ENCODE peak calls at places on chromosomes 16 and 17, in seven cellular contexts. One of them, this sample, is unnamed.

GRCh38 chr17:73342057-73342522 is 30.3 kb upstream of the CDC42EP4 start:
- DNase-seq in colonic mucosa: peak
- DNase-seq in thoracic aorta: peak
- DNase-seq in neural progenitor cell: peak
- DNase-seq in GM13977: no peak
- DNase-seq in heart left ventricle: peak
- DNase-seq in MCF 10A: peak
- DNase-seq in this sample: no peak

GRCh38 chr16:11156401-11156800 is 99.6 kb downstream of the SOCS1 start:
- DNase-seq in thoracic aorta: no peak
- DNase-seq in heart left ventricle: no peak
- DNase-seq in neural progenitor cell: no peak
- DNase-seq in MCF 10A: no peak
- DNase-seq in colonic mucosa: no peak
- DNase-seq in GM13977: no peak
- DNase-seq in this sample: no peak

GRCh38 chr17:42405963-42406495 is 17.0 kb downstream of the CAVIN1 start:
- DNase-seq in heart left ventricle: peak
- DNase-seq in thoracic aorta: no peak
- DNase-seq in MCF 10A: peak
- DNase-seq in GM13977: peak
- DNase-seq in colonic mucosa: peak
- DNase-seq in neural progenitor cell: peak
- DNase-seq in this sample: peak

GRCh38 chr16:4700380-4700996 is 7.1 kb downstream of the NUDT16L1 start:
- DNase-seq in GM13977: no peak
- DNase-seq in MCF 10A: no peak
- DNase-seq in thoracic aorta: no peak
- DNase-seq in neural progenitor cell: no peak
- DNase-seq in colonic mucosa: no peak
- DNase-seq in heart left ventricle: no peak
- DNase-seq in this sample: peak

GRCh38 chr16:67181346-67181745 is 2.4 kb downstream of the MATCAP1 start:
- DNase-seq in colonic mucosa: no peak
- DNase-seq in heart left ventricle: no peak
- DNase-seq in GM13977: no peak
- DNase-seq in thoracic aorta: no peak
- DNase-seq in neural progenitor cell: no peak
- DNase-seq in MCF 10A: peak
- DNase-seq in this sample: no peak

GRCh38 chr17:34598161-34598776 is 18.9 kb downstream of the TMEM132E start:
- DNase-seq in neural progenitor cell: peak
- DNase-seq in thoracic aorta: no peak
- DNase-seq in MCF 10A: no peak
- DNase-seq in GM13977: no peak
- DNase-seq in colonic mucosa: no peak
- DNase-seq in heart left ventricle: no peak
- DNase-seq in this sample: no peak

GRCh38 chr17:60102632-60103047 is 23.9 kb upstream of the HEATR6 start:
- DNase-seq in colonic mucosa: peak
- DNase-seq in thoracic aorta: no peak
- DNase-seq in heart left ventricle: peak
- DNase-seq in GM13977: peak
- DNase-seq in neural progenitor cell: no peak
- DNase-seq in MCF 10A: no peak
- DNase-seq in this sample: peak

GRCh38 chr16:89383095-89384003 is 107.0 kb downstream of the ANKRD11 start:
- DNase-seq in thoracic aorta: no peak
- DNase-seq in MCF 10A: peak
- DNase-seq in heart left ventricle: peak
- DNase-seq in colonic mucosa: peak
- DNase-seq in GM13977: peak
- DNase-seq in neural progenitor cell: peak
- DNase-seq in this sample: peak

GRCh38 chr16:46857261-46857962 is 26.4 kb upstream of the C16orf87 start:
- DNase-seq in neural progenitor cell: peak
- DNase-seq in heart left ventricle: no peak
- DNase-seq in MCF 10A: peak
- DNase-seq in thoracic aorta: no peak
- DNase-seq in colonic mucosa: peak
- DNase-seq in GM13977: no peak
- DNase-seq in this sample: peak

GRCh38 chr17:46194393-46195216 is 1.4 kb upstream of the KANSL1 start:
- DNase-seq in heart left ventricle: no peak
- DNase-seq in thoracic aorta: no peak
- DNase-seq in neural progenitor cell: peak
- DNase-seq in GM13977: peak
- DNase-seq in MCF 10A: peak
- DNase-seq in colonic mucosa: peak
- DNase-seq in this sample: peak

GRCh38 chr16:2398520-2398919 is 30.7 kb upstream of the CCNF start:
- DNase-seq in MCF 10A: no peak
- DNase-seq in neural progenitor cell: no peak
- DNase-seq in colonic mucosa: no peak
- DNase-seq in heart left ventricle: no peak
- DNase-seq in GM13977: no peak
- DNase-seq in thoracic aorta: no peak
- DNase-seq in this sample: no peak

GRCh38 chr16:14007460-14007859 is 63.7 kb upstream of the MRTFB start:
- DNase-seq in thoracic aorta: no peak
- DNase-seq in neural progenitor cell: no peak
- DNase-seq in MCF 10A: peak
- DNase-seq in colonic mucosa: no peak
- DNase-seq in GM13977: no peak
- DNase-seq in heart left ventricle: no peak
- DNase-seq in this sample: no peak

GRCh38 chr16:87653234-87653633 is 50.9 kb downstream of the JPH3 start:
- DNase-seq in MCF 10A: no peak
- DNase-seq in GM13977: no peak
- DNase-seq in neural progenitor cell: no peak
- DNase-seq in colonic mucosa: no peak
- DNase-seq in thoracic aorta: no peak
- DNase-seq in heart left ventricle: no peak
- DNase-seq in this sample: peak

GRCh38 chr16:74841469-74841868 is 66.8 kb upstream of the FA2H start:
- DNase-seq in colonic mucosa: no peak
- DNase-seq in heart left ventricle: no peak
- DNase-seq in GM13977: no peak
- DNase-seq in thoracic aorta: no peak
- DNase-seq in neural progenitor cell: no peak
- DNase-seq in MCF 10A: no peak
- DNase-seq in this sample: no peak

GRCh38 chr16:79769320-79770243 is 169.0 kb upstream of the MAF start:
- DNase-seq in colonic mucosa: no peak
- DNase-seq in GM13977: no peak
- DNase-seq in thoracic aorta: no peak
- DNase-seq in neural progenitor cell: no peak
- DNase-seq in MCF 10A: no peak
- DNase-seq in heart left ventricle: no peak
- DNase-seq in this sample: no peak

GRCh38 chr16:79764415-79765149 is 164.0 kb upstream of the MAF start:
- DNase-seq in MCF 10A: no peak
- DNase-seq in colonic mucosa: no peak
- DNase-seq in heart left ventricle: no peak
- DNase-seq in GM13977: no peak
- DNase-seq in neural progenitor cell: no peak
- DNase-seq in thoracic aorta: no peak
- DNase-seq in this sample: no peak

GRCh38 chr16:79770244-79771064 is 169.9 kb upstream of the MAF start:
- DNase-seq in heart left ventricle: peak
- DNase-seq in MCF 10A: peak
- DNase-seq in GM13977: peak
- DNase-seq in neural progenitor cell: peak
- DNase-seq in thoracic aorta: peak
- DNase-seq in colonic mucosa: peak
- DNase-seq in this sample: peak

GRCh38 chr16:79768594-79768993 is 168.1 kb upstream of the MAF start:
- DNase-seq in thoracic aorta: no peak
- DNase-seq in GM13977: no peak
- DNase-seq in neural progenitor cell: peak
- DNase-seq in MCF 10A: no peak
- DNase-seq in heart left ventricle: no peak
- DNase-seq in colonic mucosa: peak
- DNase-seq in this sample: no peak

GRCh38 chr16:79767597-79768280 is 167.2 kb upstream of the MAF start:
- DNase-seq in MCF 10A: no peak
- DNase-seq in colonic mucosa: peak
- DNase-seq in heart left ventricle: no peak
- DNase-seq in neural progenitor cell: peak
- DNase-seq in GM13977: no peak
- DNase-seq in thoracic aorta: no peak
- DNase-seq in this sample: no peak
- TF ChIP-seq CTCF in MCF 10A: no peak
- TF ChIP-seq CTCF in colonic mucosa: peak
- TF ChIP-seq CTCF in heart left ventricle: peak
- TF ChIP-seq CTCF in neural progenitor cell: peak
- TF ChIP-seq CTCF in GM13977: peak
- TF ChIP-seq CTCF in thoracic aorta: no peak
- TF ChIP-seq CTCF in this sample: no peak

GRCh38 chr17:2222901-2223616 is 80.5 kb downstream of the SMG6 start:
- DNase-seq in GM13977: peak
- DNase-seq in neural progenitor cell: peak
- DNase-seq in MCF 10A: no peak
- DNase-seq in colonic mucosa: peak
- DNase-seq in heart left ventricle: peak
- DNase-seq in thoracic aorta: no peak
- DNase-seq in this sample: peak
- TF ChIP-seq CTCF in GM13977: no peak
- TF ChIP-seq CTCF in neural progenitor cell: no peak
- TF ChIP-seq CTCF in MCF 10A: no peak
- TF ChIP-seq CTCF in colonic mucosa: no peak
- TF ChIP-seq CTCF in heart left ventricle: no peak
- TF ChIP-seq CTCF in thoracic aorta: no peak
- TF ChIP-seq CTCF in this sample: no peak

DNA sequence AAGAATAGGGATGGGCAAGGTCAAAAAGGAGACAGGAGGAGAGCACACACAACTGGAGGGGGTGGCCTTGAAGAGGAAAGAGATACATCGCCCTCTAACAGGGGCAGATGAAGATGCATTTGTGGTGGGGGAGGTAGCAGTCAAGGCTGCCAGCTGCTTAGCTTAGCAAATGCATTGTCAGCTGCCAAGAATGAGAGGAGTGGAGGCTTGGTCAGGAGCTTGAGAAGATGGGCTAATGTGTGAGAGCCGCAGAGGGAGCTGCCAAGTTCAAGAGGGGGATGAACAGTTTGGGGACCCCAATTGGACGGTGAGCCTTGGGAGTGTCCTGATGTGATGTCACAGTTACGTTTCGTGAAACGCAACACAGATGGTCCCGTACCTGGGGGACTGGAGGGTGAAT is 28.9 kb upstream of the GNA13 start:
- DNase-seq in MCF 10A: no peak
- DNase-seq in thoracic aorta: no peak
- DNase-seq in neural progenitor cell: no peak
- DNase-seq in GM13977: no peak
- DNase-seq in colonic mucosa: no peak
- DNase-seq in heart left ventricle: no peak
- DNase-seq in this sample: no peak
- TF ChIP-seq CTCF in MCF 10A: no peak
- TF ChIP-seq CTCF in thoracic aorta: no peak
- TF ChIP-seq CTCF in neural progenitor cell: no peak
- TF ChIP-seq CTCF in GM13977: no peak
- TF ChIP-seq CTCF in colonic mucosa: no peak
- TF ChIP-seq CTCF in heart left ventricle: no peak
- TF ChIP-seq CTCF in this sample: no peak

DNA sequence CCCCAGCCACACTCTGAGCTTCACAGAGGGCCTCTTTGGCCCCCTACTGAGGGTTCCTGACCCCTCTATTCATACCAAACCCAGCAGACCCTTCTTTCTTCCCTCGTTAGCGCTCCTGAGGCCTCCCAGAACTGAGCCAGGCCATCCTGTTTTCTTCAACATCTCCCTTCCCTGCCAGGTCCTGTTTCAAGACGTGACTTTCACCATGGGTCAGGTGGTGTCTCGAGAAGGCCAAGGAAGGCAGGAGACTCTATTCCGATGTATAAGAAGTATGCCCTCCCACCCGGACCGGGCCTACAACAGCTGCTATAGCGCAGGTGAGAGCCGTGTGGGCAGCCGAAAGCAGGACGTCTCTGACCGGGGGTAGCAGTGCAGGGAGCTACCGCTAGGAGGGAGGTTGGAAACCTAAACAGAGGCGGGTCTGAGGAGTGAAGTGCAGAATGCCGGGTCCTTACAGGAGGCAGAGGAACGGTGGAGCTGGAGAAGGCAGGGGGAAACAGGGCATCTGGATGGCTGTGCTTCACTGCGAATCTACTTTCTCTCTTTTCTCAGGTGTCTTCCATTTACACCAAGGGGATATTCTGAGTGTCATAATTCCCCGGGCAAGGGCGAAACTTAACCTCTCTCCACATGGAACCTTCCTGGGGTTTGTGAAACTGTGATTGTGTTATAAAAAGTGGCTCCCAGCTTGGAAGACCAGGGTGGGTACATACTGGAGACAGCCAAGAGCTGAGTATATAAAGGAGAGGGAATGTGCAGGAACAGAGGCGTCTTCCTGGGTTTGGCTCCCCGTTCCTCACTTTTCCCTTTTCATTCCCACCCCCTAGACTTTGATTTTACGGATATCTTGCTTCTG is 1.3 kb upstream of the SENP3 start:
- DNase-seq in MCF 10A: no peak
- DNase-seq in neural progenitor cell: peak
- DNase-seq in thoracic aorta: no peak
- DNase-seq in GM13977: peak
- DNase-seq in colonic mucosa: peak
- DNase-seq in heart left ventricle: peak
- DNase-seq in this sample: peak
- TF ChIP-seq CTCF in MCF 10A: peak
- TF ChIP-seq CTCF in neural progenitor cell: peak
- TF ChIP-seq CTCF in thoracic aorta: peak
- TF ChIP-seq CTCF in GM13977: peak
- TF ChIP-seq CTCF in colonic mucosa: peak
- TF ChIP-seq CTCF in heart left ventricle: no peak
- TF ChIP-seq CTCF in this sample: no peak

This sample was measured in activated CD8-positive, alpha-beta T cell treated with anti-CD3 and anti-CD28 coated beads for 36 hours.